ENCODE peak calls at places on chromosomes 16 and 17, in four cellular contexts. C, A, W and P are unnamed samples.

GRCh38 chr16:27572711-27573110 is 22.8 kb downstream of the KATNIP start:
- DNase-seq in A (no peak), W (no peak), C (no peak), P (no peak)

GRCh38 chr17:40451420-40451819 is 8.2 kb downstream of the IGFBP4 start:
- DNase-seq in C (peak; percentile 71), A (no peak), W (no peak), P (no peak)

GRCh38 chr17:48563867-48564199 is 14.3 kb downstream of the HOXB4 start:
- DNase-seq in C (no peak), A (no peak), W (no peak), P (no peak)

GRCh38 chr17:44400226-44400847 is 10.9 kb upstream of the ITGA2B start:
- DNase-seq in W (no peak), C (no peak), A (no peak), P (no peak)

GRCh38 chr16:58272855-58273254 is 22.0 kb downstream of the PRSS54 start:
- DNase-seq in A (no peak), C (no peak), W (no peak), P (no peak)

GRCh38 chr16:70480127-70481105 is 26.0 kb downstream of the FCSK start:
- DNase-seq in W (no peak), A (no peak), C (no peak), P (no peak)

GRCh38 chr16:49855280-49855821 is 561 bp downstream of the ZNF423 start:
- DNase-seq in C (peak; percentile 37), W (no peak), A (no peak), P (no peak)

GRCh38 chr17:37191219-37191618 is 184.6 kb upstream of the C17orf78 start:
- DNase-seq in A (no peak), W (no peak), C (no peak), P (no peak)

GRCh38 chr16:19974607-19975006 is 90.0 kb upstream of the GPRC5B start:
- DNase-seq in C (no peak), W (no peak), A (no peak), P (no peak)

GRCh38 chr17:79948406-79948917 is 87.2 kb downstream of the TBC1D16 start:
- DNase-seq in C (no peak), A (no peak), W (no peak), P (no peak)